ENCODE peak calls at places on chromosome 4, in ten cellular contexts. U, W, A, Y, E, J, I, T, O and Q are unnamed samples.

GRCh38 chr4:110108960-110109359 is 89.5 kb downstream of the ELOVL6 start:
- DNase-seq in U (no peak), W (no peak), A (no peak), Y (no peak), E (no peak), J (no peak), I (no peak), T (no peak), O (no peak), Q (no peak)

GRCh38 chr4:21083413-21083812 is 383.2 kb downstream of the PACRGL start:
- DNase-seq in U (no peak), W (no peak), A (no peak), Y (no peak), E (no peak), J (no peak), I (no peak), T (no peak), O (no peak), Q (no peak)

GRCh38 chr4:142036795-142037583 is 400.6 kb downstream of the IL15 start:
- DNase-seq in U (no peak), W (peak; percentile 19), A (peak; percentile 41), Y (peak; percentile 16), E (no peak), J (no peak), I (no peak), T (no peak), O (no peak), Q (no peak)

GRCh38 chr4:30973993-30974392 is 253.8 kb downstream of the PCDH7 start:
- DNase-seq in U (no peak), W (no peak), A (no peak), Y (no peak), E (no peak), J (no peak), I (no peak), T (no peak), O (no peak), Q (no peak)

GRCh38 chr4:26860157-26860921 is at the start of gene STIM2:
- DNase-seq in U (peak; percentile 100), W (peak; percentile 93), A (peak; percentile 96), Y (peak; percentile 94), E (peak; percentile 95), J (peak; percentile 94), I (peak; percentile 97), T (peak; percentile 96), O (peak; percentile 96), Q (peak; percentile 91)

GRCh38 chr4:74559853-74560252 is 114.9 kb downstream of the AREG start:
- DNase-seq in U (no peak), W (no peak), A (no peak), Y (no peak), E (no peak), J (no peak), I (no peak), T (no peak), O (no peak), Q (no peak)

GRCh38 chr4:10097906-10098769 is 18.5 kb downstream of the WDR1 start:
- DNase-seq in U (no peak), W (no peak), A (no peak), Y (no peak), E (no peak), J (no peak), I (no peak), T (no peak), O (no peak), Q (no peak)

GRCh38 chr4:56307423-56307822 is 79.9 kb downstream of the AASDH start:
- DNase-seq in U (no peak), W (peak; percentile 29), A (peak; percentile 4), Y (peak; percentile 1), E (no peak), J (no peak), I (no peak), T (no peak), O (no peak), Q (no peak)

GRCh38 chr4:123411514-123411913 is 14.9 kb downstream of the SPRY1 start:
- DNase-seq in U (no peak), W (no peak), A (no peak), Y (no peak), E (no peak), J (no peak), I (no peak), T (no peak), O (no peak), Q (no peak)
- H3K27ac ChIP-seq in U (no peak overlapping the region), W (no peak overlapping the region), A (no peak overlapping the region), Y (no peak overlapping the region), E (no peak overlapping the region), J (no peak overlapping the region), I (peak overlapping the region; percentile 66), T (peak overlapping the region; percentile 48), O (no peak overlapping the region), Q (no peak overlapping the region)

DNA sequence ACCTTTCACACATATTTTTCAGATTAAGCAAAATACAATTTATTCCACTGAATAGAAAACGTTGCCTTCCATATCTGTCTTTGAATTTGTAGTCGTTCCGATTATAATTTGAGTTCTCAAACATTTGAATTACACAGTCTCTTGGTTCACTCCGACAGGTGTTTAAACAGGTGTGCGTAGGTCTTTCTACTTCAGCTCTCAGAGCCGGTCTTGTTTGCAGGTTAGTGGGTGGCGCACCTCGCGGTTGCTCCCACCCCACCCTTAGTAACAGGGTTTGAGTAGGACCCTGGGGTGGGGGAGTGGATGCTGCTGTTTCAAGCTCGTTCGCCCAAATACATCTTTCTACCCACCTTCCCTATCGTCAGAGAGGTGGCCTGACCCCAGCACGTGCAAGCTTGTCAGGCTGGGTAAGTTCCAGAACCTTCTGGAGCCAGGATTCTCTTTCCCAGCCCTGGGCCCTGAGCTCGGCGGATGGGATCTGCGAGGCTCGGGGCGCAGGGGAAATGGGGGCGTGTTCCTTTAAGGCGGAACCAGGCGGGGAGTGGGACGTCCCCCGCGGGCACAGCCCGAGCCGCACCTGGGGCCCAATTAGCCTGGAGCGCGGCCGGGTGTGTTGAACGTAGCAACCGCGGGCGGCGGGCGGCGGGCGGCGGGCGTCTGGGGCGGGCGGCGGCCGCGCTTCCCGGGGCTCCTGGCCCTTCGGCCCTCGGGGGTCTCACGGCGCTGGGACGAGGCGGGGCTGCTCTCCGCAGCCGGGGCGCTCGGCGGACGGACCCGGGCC is at the start of gene FAM149A:
- DNase-seq in U (peak; percentile 86), W (peak; percentile 19), A (no peak), Y (no peak), E (peak; percentile 38), J (no peak), I (peak; percentile 87), T (peak; percentile 77), O (peak; percentile 68), Q (no peak)
- TF ChIP-seq POLR2A in U (no peak), W (no peak), A (no peak), Y (no peak), E (peak; percentile 56), J (no peak), I (peak; percentile 62), T (no peak), O (no peak), Q (no peak)

GRCh38 chr4:40214038-40214437 is 17.2 kb downstream of the RHOH start:
- DNase-seq in U (no peak), W (no peak), A (no peak), Y (no peak), E (peak; percentile 64), J (no peak), I (no peak), T (no peak), O (no peak), Q (no peak)

GRCh38 chr4:40210776-40211175 is 13.9 kb downstream of the RHOH start:
- DNase-seq in U (no peak), W (no peak), A (no peak), Y (no peak), E (no peak), J (no peak), I (no peak), T (no peak), O (no peak), Q (no peak)

GRCh38 chr4:40209401-40209800 is 12.6 kb downstream of the RHOH start:
- DNase-seq in U (no peak), W (no peak), A (no peak), Y (no peak), E (no peak), J (no peak), I (no peak), T (no peak), O (no peak), Q (no peak)

GRCh38 chr4:40212674-40213504 is 16.1 kb downstream of the RHOH start:
- DNase-seq in U (no peak), W (no peak), A (peak; percentile 20), Y (no peak), E (no peak), J (no peak), I (no peak), T (no peak), O (no peak), Q (no peak)

DNA sequence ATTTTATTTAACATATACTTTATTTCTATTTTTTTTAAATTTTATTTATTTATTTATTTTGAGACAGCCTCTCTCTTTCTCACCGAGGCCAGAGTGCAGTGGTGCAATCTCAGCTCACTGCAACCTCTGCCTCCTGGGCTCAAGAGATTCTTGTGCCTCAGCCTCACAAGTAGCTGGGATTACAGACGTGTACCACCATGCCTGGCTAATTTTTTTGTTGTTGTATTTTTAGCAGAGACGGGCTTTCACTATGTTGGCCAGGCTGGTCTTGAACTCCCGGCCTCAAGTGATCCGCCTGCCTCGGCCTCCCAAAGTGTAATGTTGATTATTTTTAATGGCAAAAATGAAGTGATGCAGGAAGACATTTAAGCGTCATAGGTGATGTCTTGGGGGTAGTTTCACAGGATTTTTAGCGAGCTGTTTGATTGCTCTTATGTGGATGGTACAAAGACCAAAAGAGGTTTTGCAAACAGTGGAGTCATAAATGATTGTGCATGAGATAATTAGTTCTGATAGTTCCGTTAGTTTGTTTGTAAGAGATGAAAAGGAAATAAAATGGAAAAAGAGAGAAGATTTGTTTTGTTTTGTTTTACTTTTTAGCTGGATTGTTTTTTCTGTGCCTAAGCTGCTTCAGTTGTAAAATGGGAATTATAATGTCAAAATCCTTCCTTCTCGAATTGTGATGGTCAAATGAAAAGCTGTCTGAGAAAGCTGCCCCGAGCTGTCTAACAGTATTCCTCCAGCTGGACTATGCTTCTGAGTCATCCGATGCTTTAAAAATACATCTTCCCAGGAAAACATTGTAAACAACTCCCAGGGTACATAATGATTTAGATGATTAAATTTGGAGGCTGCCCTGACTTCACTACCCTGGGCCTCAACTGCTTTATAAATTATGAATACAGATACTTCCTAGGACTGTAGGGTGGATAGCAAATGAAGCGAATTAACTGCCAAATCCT is 14.7 kb downstream of the RHOH start:
- DNase-seq in U (no peak), W (no peak), A (peak; percentile 41), Y (no peak), E (no peak), J (no peak), I (no peak), T (no peak), O (no peak), Q (no peak)
- H3K4me1 ChIP-seq in U (peaks cover 94% of the 10 kb centered on the region), W (no peaks in the 10 kb centered on the region), A (peaks cover 4% of the 10 kb centered on the region), Y (no peaks in the 10 kb centered on the region), E (no peaks in the 10 kb centered on the region), J (no peaks in the 10 kb centered on the region), I (no peaks in the 10 kb centered on the region), T (no peaks in the 10 kb centered on the region), O (no peaks in the 10 kb centered on the region), Q (no peaks in the 10 kb centered on the region)

GRCh38 chr4:145480257-145480656 is 1.4 kb upstream of the SMAD1 start:
- DNase-seq in U (no peak), W (no peak), A (no peak), Y (no peak), E (no peak), J (no peak), I (no peak), T (no peak), O (no peak), Q (no peak)

GRCh38 chr4:145482209-145483021 is 762 bp downstream of the SMAD1 start:
- DNase-seq in U (peak; percentile 80), W (peak; percentile 16), A (peak; percentile 86), Y (peak; percentile 46), E (no peak), J (peak; percentile 57), I (peak; percentile 61), T (peak; percentile 54), O (peak; percentile 60), Q (peak; percentile 48)

GRCh38 chr4:145484240-145484846 is 2.7 kb downstream of the SMAD1 start:
- DNase-seq in U (no peak), W (no peak), A (no peak), Y (no peak), E (no peak), J (no peak), I (no peak), T (no peak), O (no peak), Q (no peak)

GRCh38 chr4:145481164-145481941 is at the start of gene SMAD1:
- DNase-seq in U (peak; percentile 87), W (peak; percentile 57), A (peak; percentile 82), Y (peak; percentile 72), E (peak; percentile 24), J (peak; percentile 86), I (peak; percentile 86), T (peak; percentile 85), O (peak; percentile 88), Q (peak; percentile 63)

GRCh38 chr4:145481942-145482208 is 222 bp downstream of the SMAD1 start:
- DNase-seq in U (no peak), W (no peak), A (no peak), Y (no peak), E (no peak), J (no peak), I (no peak), T (no peak), O (no peak), Q (no peak)
- H3K27ac ChIP-seq in U (peak overlapping the region; percentile 94), W (peak overlapping the region; percentile 82), A (peak overlapping the region; percentile 83), Y (peak overlapping the region; percentile 92), E (peak overlapping the region; percentile 91), J (peak overlapping the region; percentile 100), I (peak overlapping the region; percentile 100), T (peak overlapping the region; percentile 95), O (peak overlapping the region; percentile 92), Q (peak overlapping the region; percentile 90)